ENCODE peak calls at places on chromosomes 1 and 21, in six cellular contexts. One of them, this sample, is unnamed.

GRCh38 chr1:201499795-201500669 is 6.9 kb downstream of the CSRP1 start:
- DNase-seq in naive thymus-derived CD4-positive, alpha-beta T cell: no peak
- DNase-seq in activated CD4-positive, alpha-beta memory T cell treated with anti-CD3 and anti-CD28 coated beads, Interleukin-2, amount 10 ng/mL, durations not matched to agents 7 days and 5 days: no peak
- DNase-seq in H7: peak
- DNase-seq in NCI-H1092 treated with DMSO at 0.1 percent for 48 hours: no peak
- DNase-seq in CD8-positive, alpha-beta T cell: no peak
- DNase-seq in this sample: no peak

GRCh38 chr1:182599339-182599738 is 4.8 kb downstream of the RGS16 start:
- DNase-seq in naive thymus-derived CD4-positive, alpha-beta T cell: no peak
- DNase-seq in activated CD4-positive, alpha-beta memory T cell treated with anti-CD3 and anti-CD28 coated beads, Interleukin-2, amount 10 ng/mL, durations not matched to agents 7 days and 5 days: peak
- DNase-seq in H7: peak
- DNase-seq in NCI-H1092 treated with DMSO at 0.1 percent for 48 hours: no peak
- DNase-seq in CD8-positive, alpha-beta T cell: no peak
- DNase-seq in this sample: no peak

GRCh38 chr1:230143534-230143933 is 76.5 kb downstream of the GALNT2 start:
- DNase-seq in naive thymus-derived CD4-positive, alpha-beta T cell: no peak
- DNase-seq in activated CD4-positive, alpha-beta memory T cell treated with anti-CD3 and anti-CD28 coated beads, Interleukin-2, amount 10 ng/mL, durations not matched to agents 7 days and 5 days: no peak
- DNase-seq in H7: no peak
- DNase-seq in NCI-H1092 treated with DMSO at 0.1 percent for 48 hours: no peak
- DNase-seq in CD8-positive, alpha-beta T cell: no peak
- DNase-seq in this sample: no peak

GRCh38 chr1:10155087-10155712 is 55.2 kb upstream of the KIF1B start:
- DNase-seq in naive thymus-derived CD4-positive, alpha-beta T cell: no peak
- DNase-seq in activated CD4-positive, alpha-beta memory T cell treated with anti-CD3 and anti-CD28 coated beads, Interleukin-2, amount 10 ng/mL, durations not matched to agents 7 days and 5 days: no peak
- DNase-seq in H7: no peak
- DNase-seq in NCI-H1092 treated with DMSO at 0.1 percent for 48 hours: no peak
- DNase-seq in CD8-positive, alpha-beta T cell: no peak
- DNase-seq in this sample: no peak

GRCh38 chr1:219459321-219460105 is 153.4 kb downstream of the ZC3H11B start:
- DNase-seq in naive thymus-derived CD4-positive, alpha-beta T cell: no peak
- DNase-seq in activated CD4-positive, alpha-beta memory T cell treated with anti-CD3 and anti-CD28 coated beads, Interleukin-2, amount 10 ng/mL, durations not matched to agents 7 days and 5 days: no peak
- DNase-seq in H7: no peak
- DNase-seq in NCI-H1092 treated with DMSO at 0.1 percent for 48 hours: no peak
- DNase-seq in CD8-positive, alpha-beta T cell: no peak
- DNase-seq in this sample: no peak

GRCh38 chr1:56719171-56719570 is 74.1 kb downstream of the PRKAA2 start:
- DNase-seq in naive thymus-derived CD4-positive, alpha-beta T cell: no peak
- DNase-seq in activated CD4-positive, alpha-beta memory T cell treated with anti-CD3 and anti-CD28 coated beads, Interleukin-2, amount 10 ng/mL, durations not matched to agents 7 days and 5 days: no peak
- DNase-seq in H7: no peak
- DNase-seq in NCI-H1092 treated with DMSO at 0.1 percent for 48 hours: no peak
- DNase-seq in CD8-positive, alpha-beta T cell: no peak
- DNase-seq in this sample: no peak

GRCh38 chr21:29656504-29657227 is 283.1 kb downstream of the GRIK1 start:
- DNase-seq in naive thymus-derived CD4-positive, alpha-beta T cell: no peak
- DNase-seq in activated CD4-positive, alpha-beta memory T cell treated with anti-CD3 and anti-CD28 coated beads, Interleukin-2, amount 10 ng/mL, durations not matched to agents 7 days and 5 days: no peak
- DNase-seq in H7: no peak
- DNase-seq in NCI-H1092 treated with DMSO at 0.1 percent for 48 hours: no peak
- DNase-seq in CD8-positive, alpha-beta T cell: no peak
- DNase-seq in this sample: no peak

GRCh38 chr1:209758360-209758759 is 2.5 kb downstream of the TRAF3IP3 start:
- DNase-seq in naive thymus-derived CD4-positive, alpha-beta T cell: no peak
- DNase-seq in activated CD4-positive, alpha-beta memory T cell treated with anti-CD3 and anti-CD28 coated beads, Interleukin-2, amount 10 ng/mL, durations not matched to agents 7 days and 5 days: no peak
- DNase-seq in H7: no peak
- DNase-seq in NCI-H1092 treated with DMSO at 0.1 percent for 48 hours: no peak
- DNase-seq in CD8-positive, alpha-beta T cell: no peak
- DNase-seq in this sample: no peak

GRCh38 chr1:2240251-2241156 is 12.4 kb downstream of the SKI start:
- DNase-seq in naive thymus-derived CD4-positive, alpha-beta T cell: no peak
- DNase-seq in activated CD4-positive, alpha-beta memory T cell treated with anti-CD3 and anti-CD28 coated beads, Interleukin-2, amount 10 ng/mL, durations not matched to agents 7 days and 5 days: no peak
- DNase-seq in H7: no peak
- DNase-seq in NCI-H1092 treated with DMSO at 0.1 percent for 48 hours: no peak
- DNase-seq in CD8-positive, alpha-beta T cell: no peak
- DNase-seq in this sample: no peak

GRCh38 chr1:207088731-207089626 is at the start of gene C4BPB:
- DNase-seq in naive thymus-derived CD4-positive, alpha-beta T cell: peak
- DNase-seq in activated CD4-positive, alpha-beta memory T cell treated with anti-CD3 and anti-CD28 coated beads, Interleukin-2, amount 10 ng/mL, durations not matched to agents 7 days and 5 days: no peak
- DNase-seq in H7: no peak
- DNase-seq in NCI-H1092 treated with DMSO at 0.1 percent for 48 hours: no peak
- DNase-seq in CD8-positive, alpha-beta T cell: no peak
- DNase-seq in this sample: no peak

GRCh38 chr1:47804127-47804526 is 193.1 kb downstream of the TRABD2B start:
- DNase-seq in naive thymus-derived CD4-positive, alpha-beta T cell: no peak
- DNase-seq in activated CD4-positive, alpha-beta memory T cell treated with anti-CD3 and anti-CD28 coated beads, Interleukin-2, amount 10 ng/mL, durations not matched to agents 7 days and 5 days: no peak
- DNase-seq in H7: no peak
- DNase-seq in NCI-H1092 treated with DMSO at 0.1 percent for 48 hours: peak
- DNase-seq in CD8-positive, alpha-beta T cell: no peak
- DNase-seq in this sample: peak

GRCh38 chr1:85580046-85580411 is 532 bp upstream of the CCN1 start:
- DNase-seq in naive thymus-derived CD4-positive, alpha-beta T cell: no peak
- DNase-seq in activated CD4-positive, alpha-beta memory T cell treated with anti-CD3 and anti-CD28 coated beads, Interleukin-2, amount 10 ng/mL, durations not matched to agents 7 days and 5 days: no peak
- DNase-seq in H7: peak
- DNase-seq in NCI-H1092 treated with DMSO at 0.1 percent for 48 hours: no peak
- DNase-seq in CD8-positive, alpha-beta T cell: no peak
- DNase-seq in this sample: no peak

GRCh38 chr1:105779727-105780126 is 1276.7 kb upstream of the PRMT6 start:
- DNase-seq in naive thymus-derived CD4-positive, alpha-beta T cell: no peak
- DNase-seq in activated CD4-positive, alpha-beta memory T cell treated with anti-CD3 and anti-CD28 coated beads, Interleukin-2, amount 10 ng/mL, durations not matched to agents 7 days and 5 days: no peak
- DNase-seq in H7: no peak
- DNase-seq in NCI-H1092 treated with DMSO at 0.1 percent for 48 hours: no peak
- DNase-seq in CD8-positive, alpha-beta T cell: no peak
- DNase-seq in this sample: no peak

GRCh38 chr21:42039911-42040351 is 29.8 kb upstream of the ZBTB21 start:
- DNase-seq in naive thymus-derived CD4-positive, alpha-beta T cell: no peak
- DNase-seq in activated CD4-positive, alpha-beta memory T cell treated with anti-CD3 and anti-CD28 coated beads, Interleukin-2, amount 10 ng/mL, durations not matched to agents 7 days and 5 days: no peak
- DNase-seq in H7: peak
- DNase-seq in NCI-H1092 treated with DMSO at 0.1 percent for 48 hours: no peak
- DNase-seq in CD8-positive, alpha-beta T cell: no peak
- DNase-seq in this sample: no peak

GRCh38 chr1:214864896-214865688 is 217.4 kb upstream of the KCNK2 start:
- DNase-seq in naive thymus-derived CD4-positive, alpha-beta T cell: no peak
- DNase-seq in activated CD4-positive, alpha-beta memory T cell treated with anti-CD3 and anti-CD28 coated beads, Interleukin-2, amount 10 ng/mL, durations not matched to agents 7 days and 5 days: no peak
- DNase-seq in H7: no peak
- DNase-seq in NCI-H1092 treated with DMSO at 0.1 percent for 48 hours: no peak
- DNase-seq in CD8-positive, alpha-beta T cell: no peak
- DNase-seq in this sample: no peak

GRCh38 chr1:183585038-183585437 is 5.2 kb downstream of the NCF2 start:
- DNase-seq in naive thymus-derived CD4-positive, alpha-beta T cell: no peak
- DNase-seq in activated CD4-positive, alpha-beta memory T cell treated with anti-CD3 and anti-CD28 coated beads, Interleukin-2, amount 10 ng/mL, durations not matched to agents 7 days and 5 days: no peak
- DNase-seq in H7: no peak
- DNase-seq in NCI-H1092 treated with DMSO at 0.1 percent for 48 hours: no peak
- DNase-seq in CD8-positive, alpha-beta T cell: no peak
- DNase-seq in this sample: no peak

This sample was measured in NCI-H2107.